ENCODE peak calls at places on chromosome 18, in five cellular contexts. Z is mesenteric fat pad, G is iPS DF 19.7, F is mammary epithelial cell, U is WTC11. J is an unnamed sample.

GRCh38 chr18:35267161-35267651 is 22.8 kb downstream of the ZSCAN30 start:
- DNase-seq in Z (peak; percentile 93), G (no peak), F (no peak), U (peak; percentile 83), J (peak; percentile 87)

GRCh38 chr18:36025025-36025424 is 42.3 kb downstream of the RPRD1A start:
- DNase-seq in Z (no peak), G (no peak), F (peak; percentile 11), U (no peak), J (no peak)

GRCh38 chr18:67402543-67402942 is 114.0 kb downstream of the DSEL start:
- DNase-seq in Z (no peak), G (no peak), F (peak; percentile 33), U (no peak), J (no peak)

GRCh38 chr18:5106730-5107129 is 90.3 kb downstream of the AKAIN1 start:
- DNase-seq in Z (no peak), G (no peak), F (no peak), U (no peak), J (no peak)

GRCh38 chr18:33844232-33844631 is 266.2 kb downstream of the ASXL3 start:
- DNase-seq in Z (no peak), G (no peak), F (no peak), U (no peak), J (no peak)

GRCh38 chr18:79970419-79971133 is 6.1 kb downstream of the HSBP1L1 start:
- DNase-seq in Z (peak; percentile 43), G (no peak), F (no peak), U (no peak), J (peak; percentile 39)

GRCh38 chr18:80246656-80247402 is 485 bp downstream of the PARD6G start:
- DNase-seq in Z (no peak), G (no peak), F (peak; percentile 65), U (peak; percentile 44), J (no peak)

GRCh38 chr18:34492652-34493051 is 217.4 kb upstream of the DTNA start:
- DNase-seq in Z (no peak), G (no peak), F (peak; percentile 9), U (no peak), J (no peak)

GRCh38 chr18:6746386-6746960 is 17.0 kb downstream of the ARHGAP28 start:
- DNase-seq in Z (no peak), G (no peak), F (peak; percentile 33), U (no peak), J (no peak)

GRCh38 chr18:31646332-31646822 is 38.0 kb downstream of the B4GALT6 start:
- DNase-seq in Z (no peak), G (no peak), F (no peak), U (no peak), J (no peak)

GRCh38 chr18:57776767-57777166 is 26.3 kb downstream of the ATP8B1 start:
- DNase-seq in Z (no peak), G (no peak), F (no peak), U (no peak), J (no peak)